ENCODE peak calls at places on chromosomes 4 and X, in five cellular contexts. J, N, U, Q and D are unnamed samples.

GRCh38 chrX:95145848-95146540 is 1472.0 kb downstream of the FAM133A start:
- DNase-seq in J (no peak), Q (no peak), N (no peak), U (no peak), D (no peak)

GRCh38 chr4:150007512-150007911 is 70.7 kb upstream of the DCLK2 start:
- DNase-seq in U (no peak), N (no peak), J (no peak), Q (no peak), D (no peak)

GRCh38 chr4:185357220-185357619 is 38.5 kb downstream of the LRP2BP start:
- DNase-seq in U (no peak), Q (no peak), N (no peak), J (no peak), D (no peak)

GRCh38 chrX:48896611-48897011 is 957 bp downstream of the TIMM17B start:
- DNase-seq in Q (no peak), N (no peak), U (no peak), J (no peak), D (peak)

GRCh38 chr4:21765810-21766407 is 182.7 kb downstream of the KCNIP4 start:
- DNase-seq in U (peak), J (peak), Q (peak), N (no peak), D (peak)

GRCh38 chr4:70788733-70789132 is 51.0 kb downstream of the GRSF1 start:
- DNase-seq in Q (no peak), N (no peak), J (no peak), U (no peak), D (no peak)

GRCh38 chrX:134753185-134754008 is 95.1 kb upstream of the PLAC1 start:
- DNase-seq in U (peak), J (peak), N (no peak), Q (no peak), D (no peak)

GRCh38 chr4:56773346-56773745 is 48.2 kb downstream of the SPINK2 start:
- DNase-seq in Q (no peak), U (no peak), N (no peak), J (no peak), D (no peak)

GRCh38 chr4:7901274-7901845 is 38.3 kb downstream of the AFAP1 start:
- DNase-seq in Q (no peak), J (peak), U (no peak), N (no peak), D (no peak)

GRCh38 chr4:52714597-52715254 is 36.5 kb downstream of the ERVMER34-1 start:
- DNase-seq in N (no peak), U (no peak), J (no peak), Q (no peak), D (no peak)
- H3K4me3 ChIP-seq in N (no peak), U (no peak), J (peak), Q (no peak), D (no peak)

DNA sequence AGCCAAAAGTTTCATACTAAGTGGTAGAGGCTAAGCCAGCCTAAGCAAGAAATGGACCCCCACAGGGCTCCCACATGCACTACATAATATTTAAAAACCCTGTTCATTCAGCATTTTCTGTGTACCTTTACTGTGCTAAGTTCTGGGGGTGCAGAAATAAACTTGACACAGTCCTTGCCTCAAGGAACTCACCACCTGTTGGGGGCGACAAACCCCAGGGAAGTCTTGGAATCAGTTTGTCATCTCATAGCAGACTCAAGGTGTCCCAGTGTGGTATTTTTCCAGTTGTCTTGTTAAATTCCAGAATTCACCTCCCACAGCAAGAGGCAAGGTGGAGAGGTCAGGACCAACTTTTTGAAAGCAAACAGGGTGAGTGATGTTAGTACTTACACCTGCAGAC is 43.1 kb downstream of the ATG4A start:
- DNase-seq in J (no peak), Q (no peak), U (no peak), N (no peak), D (no peak)
- TF ChIP-seq CTCF in J (no peak), Q (no peak), U (no peak), N (no peak), D (no peak)

DNA sequence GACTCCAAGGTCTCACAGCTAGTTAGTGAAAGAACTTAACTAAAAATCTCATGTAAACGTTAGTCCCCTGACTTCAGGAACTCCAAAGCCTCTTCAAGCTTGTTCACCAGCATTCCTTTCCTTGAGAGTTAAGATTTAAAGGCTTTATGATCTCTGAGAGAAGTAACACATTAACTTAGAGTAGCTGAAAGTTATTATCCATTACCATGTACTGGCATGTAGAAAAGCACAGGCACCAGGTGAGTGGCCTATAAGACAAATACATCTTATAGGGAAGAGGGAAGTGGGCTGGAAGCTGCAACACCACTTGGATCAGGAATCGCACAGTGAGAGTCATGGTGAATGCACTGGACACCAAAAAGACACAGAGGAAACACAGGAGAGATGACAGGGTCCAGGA is 15.4 kb downstream of the PARM1 start:
- DNase-seq in J (no peak), U (no peak), N (no peak), Q (no peak), D (no peak)
- H3K4me3 ChIP-seq in J (no peak), U (no peak), N (no peak), Q (no peak), D (no peak)

GRCh38 chr4:41883988-41884737 is 51.1 kb upstream of the TMEM33 start:
- DNase-seq in J (peak), Q (no peak), N (no peak), U (peak), D (no peak)
- TF ChIP-seq CTCF in J (peak), Q (no peak), N (no peak), U (no peak), D (no peak)

DNA sequence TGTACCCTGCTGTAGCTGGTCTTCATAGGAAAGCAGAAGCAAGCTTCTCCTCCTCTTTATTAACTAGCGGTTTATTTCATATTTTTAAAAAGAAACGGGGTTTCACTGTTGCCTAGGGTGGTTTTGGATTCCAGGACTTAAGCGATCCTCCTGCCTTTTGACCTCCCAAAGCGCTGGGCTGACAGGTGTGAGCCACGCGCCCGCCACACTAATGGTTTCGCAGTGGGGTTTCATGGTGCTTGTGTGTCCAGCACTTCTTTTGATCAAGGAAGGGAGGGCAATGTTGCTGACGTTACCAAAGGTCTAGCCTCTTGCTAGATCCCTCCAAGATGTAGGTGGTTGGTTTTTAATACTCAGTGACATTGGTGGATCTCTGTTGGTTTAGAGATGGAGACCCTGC is 1.4 kb downstream of the MAEA start:
- DNase-seq in N (no peak), Q (peak), J (no peak), U (no peak), D (no peak)
- H3K4me3 ChIP-seq in N (peak), Q (peak), J (peak), U (peak), D (peak)